ENCODE peak calls at places on chromosomes 11 and 22, in ten cellular contexts. X is stimulated activated CD4-positive, alpha-beta T cell treated with anti-CD3 and anti-CD28 coated beads, TNF-alpha, amount 100 ng/mL, for 4 hours; D is activated naive CD4-positive, alpha-beta T cell treated with anti-CD3 and anti-CD28 coated beads, Interleukin-2, amount 50 U/mL, for 16 hours; M is A549; S is MV-4-11; P is substantia nigra; A is smooth muscle cell of the brain vasculature; K is effector memory CD8-positive, alpha-beta T cell; I is naive thymus-derived CD8-positive, alpha-beta T cell; B is NCI-H2081. F is an unnamed sample.

GRCh38 chr11:86795962-86796361 is 4.4 kb upstream of the PRSS23 start:
- DNase-seq in K (no peak), P (no peak), D (no peak), M (peak), I (no peak), X (no peak), S (no peak), A (no peak), B (no peak), F (no peak)

GRCh38 chr11:68266936-68267880 is 4.6 kb downstream of the C11orf24 start:
- DNase-seq in S (peak), K (no peak), B (no peak), D (no peak), M (no peak), I (no peak), X (no peak), A (no peak), P (no peak), F (no peak)

GRCh38 chr22:16651217-16651616 is 58.6 kb upstream of the CCT8L2 start:
- DNase-seq in D (no peak), B (no peak), P (no peak), S (no peak), A (no peak), X (no peak), M (no peak), I (no peak), K (no peak), F (no peak)

GRCh38 chr11:1783725-1784529 is 20.2 kb upstream of the CTSD start:
- DNase-seq in D (no peak), M (no peak), A (no peak), K (no peak), P (no peak), B (no peak), I (no peak), S (no peak), X (no peak), F (no peak)

GRCh38 chr11:70590356-70590991 is 192.1 kb downstream of the CTTN start:
- DNase-seq in A (no peak), D (no peak), K (no peak), X (no peak), P (no peak), M (no peak), B (no peak), S (no peak), I (no peak), F (no peak)

GRCh38 chr11:83663446-83663845 is 377.3 kb upstream of the CCDC90B start:
- DNase-seq in S (no peak), M (no peak), I (no peak), A (no peak), X (no peak), D (no peak), B (no peak), K (no peak), P (no peak), F (no peak)

GRCh38 chr22:19038728-19039447 is 83.3 kb downstream of the DGCR2 start:
- DNase-seq in M (no peak), D (no peak), P (no peak), S (no peak), K (no peak), I (no peak), B (no peak), X (no peak), A (no peak), F (no peak)

GRCh38 chr22:45887202-45888131 is 89.5 kb downstream of the WNT7B start:
- DNase-seq in A (no peak), X (no peak), P (no peak), M (no peak), S (no peak), K (no peak), D (no peak), I (no peak), B (no peak), F (no peak)

GRCh38 chr11:64400667-64401066 is 41.7 kb downstream of the RPS6KA4 start:
- DNase-seq in D (no peak), I (no peak), B (no peak), X (no peak), K (no peak), M (no peak), P (no peak), S (no peak), A (no peak), F (no peak)

GRCh38 chr11:125402436-125402835 is 93.6 kb downstream of the FEZ1 start:
- DNase-seq in P (no peak), S (no peak), M (no peak), B (no peak), A (no peak), I (no peak), X (no peak), D (no peak), K (no peak), F (no peak)

GRCh38 chr22:23256986-23257888 is 76.9 kb downstream of the BCR start:
- DNase-seq in I (no peak), B (no peak), A (no peak), S (no peak), P (no peak), X (no peak), D (no peak), M (no peak), K (no peak), F (no peak)

GRCh38 chr11:1129143-1129665 is 28.5 kb upstream of the MUC5AC start:
- DNase-seq in S (no peak), K (no peak), A (no peak), P (no peak), B (no peak), D (no peak), X (no peak), M (no peak), I (no peak), F (no peak)

GRCh38 chr11:124661553-124661952 is 12.0 kb downstream of the SIAE start:
- DNase-seq in P (no peak), D (no peak), I (no peak), K (no peak), M (no peak), X (no peak), A (no peak), S (no peak), B (no peak), F (no peak)

GRCh38 chr11:95092549-95093324 is 3.1 kb downstream of the ENDOD1 start:
- DNase-seq in B (no peak), K (peak), I (no peak), S (peak), D (peak), P (no peak), X (no peak), M (peak), A (no peak), F (no peak)

GRCh38 chr22:34841321-34841901 is 224.5 kb upstream of the ISX start:
- DNase-seq in B (no peak), P (no peak), X (no peak), A (no peak), M (no peak), D (no peak), S (no peak), I (no peak), K (no peak), F (no peak)

GRCh38 chr22:20436309-20437252 is 1.0 kb downstream of the SCARF2 start:
- DNase-seq in K (peak), P (no peak), D (peak), X (no peak), B (no peak), A (no peak), I (no peak), M (no peak), S (no peak), F (no peak)

F was measured in KG1.